ENCODE peak calls at places on chromosome 17, in four cellular contexts. U is thoracic aorta, Q is adipocyte, J is cardiac fibroblast. I is an unnamed sample.

GRCh38 chr17:79097226-79098055 is 22.8 kb downstream of the ENGASE start:
- DNase-seq in Q (no peak), U (no peak), J (no peak), I (peak; percentile 80)

GRCh38 chr17:35486920-35487727 is 38.6 kb upstream of the SLFN13 start:
- DNase-seq in Q (peak; percentile 62), J (peak; percentile 71), U (no peak), I (no peak)

GRCh38 chr17:1969712-1970111 is 55.4 kb downstream of the RTN4RL1 start:
- DNase-seq in J (no peak), Q (no peak), U (no peak), I (no peak)

GRCh38 chr17:49338883-49339282 is 23.2 kb downstream of the ZNF652 start:
- DNase-seq in Q (no peak), J (no peak), U (no peak), I (no peak)

GRCh38 chr17:34248807-34249496 is 6.1 kb upstream of the CCL2 start:
- DNase-seq in Q (no peak), U (no peak), J (no peak), I (no peak)

GRCh38 chr17:9837551-9838471 is 12.1 kb downstream of the GLP2R start:
- DNase-seq in Q (peak; percentile 16), U (no peak), J (peak; percentile 65), I (peak; percentile 52)

GRCh38 chr17:28076138-28076537 is 33.7 kb downstream of the NLK start:
- DNase-seq in Q (no peak), U (no peak), J (no peak), I (no peak)

GRCh38 chr17:78383725-78384471 is 5.4 kb downstream of the PGS1 start:
- DNase-seq in U (peak; percentile 95), Q (peak; percentile 38), J (peak; percentile 99), I (peak; percentile 57)

GRCh38 chr17:9576521-9577401 is at the start of gene CFAP52:
- DNase-seq in J (peak; percentile 81), U (peak; percentile 45), Q (peak; percentile 91), I (peak; percentile 98)

GRCh38 chr17:50834786-50835562 is 412 bp upstream of the WFIKKN2 start:
- DNase-seq in J (peak; percentile 37), U (no peak), Q (peak; percentile 60), I (peak; percentile 71)

GRCh38 chr17:69117855-69118758 is 23.6 kb downstream of the ABCA6 start:
- DNase-seq in U (no peak), J (no peak), Q (no peak), I (no peak)

GRCh38 chr17:34641368-34641767 is 62.0 kb downstream of the TMEM132E start:
- DNase-seq in Q (no peak), U (no peak), J (no peak), I (no peak)

GRCh38 chr17:63445571-63446217 is 412 bp downstream of the CYB561 start:
- DNase-seq in J (no peak), Q (peak; percentile 52), U (no peak), I (peak; percentile 96)

GRCh38 chr17:74994440-74994839 is 7.0 kb downstream of the CDR2L start:
- DNase-seq in J (peak; percentile 57), Q (peak; percentile 72), U (no peak), I (no peak)

GRCh38 chr17:74960739-74961342 is 11.7 kb downstream of the HID1 start:
- DNase-seq in U (no peak), J (peak; percentile 48), Q (no peak), I (peak; percentile 96)

GRCh38 chr17:16947470-16947869 is 24.4 kb downstream of the TNFRSF13B start:
- DNase-seq in Q (no peak), J (no peak), U (no peak), I (peak; percentile 32)

GRCh38 chr17:19260958-19261357 is 23.8 kb downstream of the EPN2 start:
- DNase-seq in U (no peak), J (no peak), Q (no peak), I (no peak)

GRCh38 chr17:14815079-14815478 is 450.0 kb downstream of the PMP22 start:
- DNase-seq in U (no peak), J (peak; percentile 49), Q (no peak), I (no peak)

GRCh38 chr17:60823520-60823919 is 145.9 kb downstream of the BCAS3 start:
- DNase-seq in U (no peak), J (no peak), Q (peak; percentile 39), I (no peak)

GRCh38 chr17:20116683-20117309 is 107.6 kb downstream of the SPECC1 start:
- DNase-seq in U (no peak), Q (peak; percentile 89), J (peak; percentile 71), I (peak; percentile 86)

GRCh38 chr17:64466019-64466735 is 17.3 kb downstream of the MILR1 start:
- DNase-seq in U (no peak), J (no peak), Q (no peak), I (no peak)

GRCh38 chr17:67358612-67359011 is 7.8 kb downstream of the PSMD12 start:
- DNase-seq in J (peak; percentile 18), U (no peak), Q (no peak), I (no peak)

GRCh38 chr17:67113481-67113880 is 69.1 kb downstream of the CACNG1 start:
- DNase-seq in J (no peak), Q (no peak), U (no peak), I (no peak)

GRCh38 chr17:15947331-15947730 is 2.4 kb downstream of the ADORA2B start:
- DNase-seq in Q (peak; percentile 42), U (no peak), J (peak; percentile 66), I (peak; percentile 49)

GRCh38 chr17:62794666-62794971 is 13.5 kb downstream of the MARCHF10 start:
- DNase-seq in J (no peak), U (no peak), Q (no peak), I (no peak)

GRCh38 chr17:77882481-77883212 is 75.9 kb upstream of the TNRC6C start:
- DNase-seq in Q (peak; percentile 31), U (no peak), J (peak; percentile 89), I (no peak)

GRCh38 chr17:17710728-17711541 is 29.7 kb downstream of the RAI1 start:
- DNase-seq in U (peak; percentile 53), J (peak; percentile 83), Q (peak; percentile 93), I (peak; percentile 98)

GRCh38 chr17:55606431-55606830 is 95.2 kb upstream of the SMIM36 start:
- DNase-seq in U (no peak), J (no peak), Q (no peak), I (no peak)

GRCh38 chr17:56835259-56835575 is 1.3 kb downstream of the DGKE start:
- DNase-seq in U (no peak), J (no peak), Q (no peak), I (no peak)

GRCh38 chr17:50582741-50583140 is 22.2 kb downstream of the CACNA1G start:
- DNase-seq in J (no peak), Q (no peak), U (no peak), I (no peak)

GRCh38 chr17:62597920-62598319 is 29.6 kb upstream of the MRC2 start:
- DNase-seq in U (no peak), J (peak; percentile 53), Q (peak; percentile 97), I (no peak)

GRCh38 chr17:16962804-16963203 is 9.1 kb downstream of the TNFRSF13B start:
- DNase-seq in J (no peak), Q (no peak), U (no peak), I (peak; percentile 57)

DNA sequence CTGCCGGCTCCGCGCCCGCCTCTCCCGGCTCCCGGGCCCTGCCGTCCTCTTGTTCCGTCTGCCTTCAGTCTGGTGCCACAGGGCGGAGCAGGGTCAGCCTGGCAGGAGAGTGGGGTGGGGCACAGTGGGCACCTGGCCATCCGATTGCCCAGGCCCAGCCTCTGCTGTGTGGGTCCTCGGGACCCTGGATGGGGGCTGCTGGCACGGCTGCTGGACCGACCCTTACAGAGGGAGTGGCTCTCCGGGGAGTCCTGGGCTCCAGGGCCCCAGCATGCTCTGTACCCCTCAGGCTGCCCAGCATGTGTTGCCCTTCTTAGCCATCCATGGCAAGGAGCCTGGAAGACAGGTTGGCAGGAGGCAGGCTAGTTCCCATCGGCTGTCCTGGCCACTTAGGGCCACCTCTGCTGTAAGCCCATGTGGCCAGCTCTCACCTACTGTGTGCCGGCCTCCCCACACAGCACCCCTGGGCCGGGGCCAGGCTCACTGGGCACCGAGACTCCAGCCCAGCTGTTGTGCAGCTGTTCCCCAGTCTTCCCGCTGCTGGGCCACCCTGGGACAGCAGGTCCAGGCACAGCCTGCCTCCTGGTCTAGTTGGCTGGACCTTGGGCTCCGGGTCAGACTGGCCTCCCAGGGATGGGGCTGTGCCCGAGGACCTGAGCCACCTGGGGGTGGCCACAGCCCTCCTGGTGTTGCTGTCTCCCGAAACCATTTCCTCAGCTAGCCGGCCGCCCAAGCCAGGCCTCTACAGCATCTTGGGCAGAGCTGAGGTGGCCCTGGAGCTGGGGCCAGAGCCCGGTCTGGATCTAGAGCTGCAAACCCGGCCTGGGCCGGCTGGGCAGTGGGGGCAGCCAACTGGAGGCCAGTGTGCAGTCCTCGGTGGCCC is 24.9 kb downstream of the BAHCC1 start:
- DNase-seq in U (no peak), J (peak; percentile 10), Q (no peak), I (no peak)
- H3K4me3 ChIP-seq in U (peak overlapping the region; percentile 67), J (peak overlapping the region; percentile 22), Q (peak overlapping the region; percentile 69), I (no peak overlapping the region)

GRCh38 chr17:47099451-47099986 is 89.6 kb downstream of the CDC27 start:
- DNase-seq in U (no peak), Q (no peak), J (no peak), I (peak; percentile 67)

GRCh38 chr17:47099987-47100711 is 88.9 kb downstream of the CDC27 start:
- DNase-seq in J (peak; percentile 90), U (peak; percentile 75), Q (peak; percentile 95), I (peak; percentile 98)

GRCh38 chr17:47096343-47096742 is 92.8 kb downstream of the CDC27 start:
- DNase-seq in U (no peak), Q (no peak), J (no peak), I (no peak)

GRCh38 chr17:47095268-47095667 is 93.8 kb downstream of the CDC27 start:
- DNase-seq in Q (no peak), J (peak; percentile 8), U (no peak), I (no peak)
- H3K4me3 ChIP-seq in Q (no peak overlapping the region), J (no peak overlapping the region), U (no peak overlapping the region), I (no peak overlapping the region)

GRCh38 chr17:43722269-43722619 is 36.3 kb downstream of the SOST start:
- DNase-seq in Q (no peak), J (no peak), U (no peak), I (peak; percentile 59)

GRCh38 chr17:43719578-43719977 is 39.0 kb downstream of the SOST start:
- DNase-seq in Q (no peak), U (no peak), J (no peak), I (no peak)

GRCh38 chr17:43717913-43718312 is 40.7 kb downstream of the SOST start:
- DNase-seq in U (no peak), Q (no peak), J (no peak), I (no peak)

GRCh38 chr17:43721537-43722268 is 36.9 kb downstream of the SOST start:
- DNase-seq in Q (peak; percentile 40), J (peak; percentile 53), U (no peak), I (peak; percentile 60)

DNA sequence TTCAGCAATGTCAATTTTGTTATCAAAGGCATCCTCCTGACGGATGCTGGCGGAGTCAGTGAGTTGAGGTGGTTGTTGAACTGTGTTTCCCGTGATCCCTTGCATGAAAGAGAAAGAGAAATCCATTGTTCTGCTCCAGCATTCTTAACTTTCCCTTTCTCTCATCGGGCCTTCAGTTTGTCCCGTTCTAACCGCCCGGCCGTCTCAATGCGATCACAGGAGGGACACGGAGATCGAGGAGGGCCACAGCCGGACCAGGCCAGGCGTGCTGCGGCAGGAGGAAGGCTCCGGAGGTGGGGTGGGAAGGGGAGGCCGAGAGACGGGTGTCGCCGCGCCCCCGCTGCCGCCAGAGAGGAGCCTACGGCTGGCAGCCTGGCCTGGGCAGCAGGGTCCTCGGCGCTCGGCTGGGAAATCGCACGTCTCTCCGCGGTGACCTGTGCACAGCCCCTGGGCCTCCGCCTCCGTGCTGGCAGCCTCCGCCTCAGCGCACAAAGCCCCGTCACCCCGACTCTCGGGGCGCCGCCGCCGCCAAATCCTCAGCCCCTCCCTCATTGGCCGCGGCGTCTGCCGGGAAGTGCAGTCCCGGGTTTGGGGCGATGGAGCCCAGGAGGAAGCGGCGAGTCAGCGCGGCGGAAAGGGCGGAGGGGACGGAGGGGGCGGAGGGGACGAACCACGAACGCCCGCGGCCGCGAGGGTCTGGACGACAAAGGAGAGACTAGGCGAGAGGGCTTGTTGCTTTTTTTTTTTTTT is 38.1 kb downstream of the SOST start:
- DNase-seq in U (peak; percentile 39), Q (peak; percentile 60), J (peak; percentile 60), I (peak; percentile 92)
- H3K4me3 ChIP-seq in U (peak overlapping the region; percentile 81), Q (peak overlapping the region; percentile 80), J (peak overlapping the region; percentile 45), I (peak overlapping the region; percentile 70)

GRCh38 chr17:58325289-58325726 is 3.3 kb downstream of the TSPOAP1 start:
- DNase-seq in Q (no peak), U (no peak), J (no peak), I (peak; percentile 93)
- H3K4me3 ChIP-seq in Q (no peak overlapping the region), U (peak overlapping the region; percentile 87), J (no peak overlapping the region), I (peak overlapping the region; percentile 76)

I was measured in endodermal cell.